ENCODE peak calls at places on chromosomes 2 and 18, in seven cellular contexts. M is fibroblast of lung, V is A549, S is RWPE1, U is H9, T is HepG2, G is SK-N-SH. N is an unnamed sample.
A peak's percentile ranks its signal among the peaks of the same experiment; 100 is the strongest.

GRCh38 chr2:39913648-39914456 is 134.8 kb upstream of the THUMPD2 start:
- DNase-seq in V (peak; percentile 38), U (no peak), M (peak; percentile 73), G (peak; percentile 57), S (peak; percentile 48), T (peak; percentile 60), N (peak; percentile 66)

GRCh38 chr2:71736091-71736878 is 282.9 kb downstream of the DYSF start:
- DNase-seq in G (no peak), V (no peak), U (no peak), S (no peak), T (no peak), M (no peak), N (no peak)

GRCh38 chr18:23570912-23571504 is 15.3 kb downstream of the NPC1 start:
- DNase-seq in G (no peak), V (no peak), T (no peak), U (no peak), S (no peak), M (no peak), N (no peak)

GRCh38 chr2:141878016-141878415 is 252.8 kb downstream of the LRP1B start:
- DNase-seq in G (no peak), T (no peak), S (no peak), M (peak; percentile 16), U (no peak), V (no peak), N (no peak)

GRCh38 chr18:79612291-79613108 is 67.1 kb upstream of the CTDP1 start:
- DNase-seq in T (no peak), S (no peak), U (no peak), G (no peak), M (no peak), V (no peak), N (no peak)

GRCh38 chr18:46374850-46375249 is 270.7 kb downstream of the HAUS1 start:
- DNase-seq in G (peak; percentile 56), S (no peak), M (no peak), V (no peak), U (no peak), T (no peak), N (no peak)

GRCh38 chr2:170973492-170974303 is 44.6 kb downstream of the GORASP2 start:
- DNase-seq in S (peak; percentile 94), T (peak; percentile 83), U (peak; percentile 77), G (peak; percentile 99), M (peak; percentile 71), V (peak; percentile 87), N (peak; percentile 52)

GRCh38 chr2:129480790-129481189 is 498.7 kb upstream of the RAB6C start:
- DNase-seq in V (no peak), U (no peak), M (no peak), T (no peak), S (no peak), G (no peak), N (no peak)

GRCh38 chr18:10748641-10749040 is 222.8 kb downstream of the NAPG start:
- DNase-seq in T (no peak), S (no peak), V (no peak), U (no peak), M (peak; percentile 49), G (no peak), N (peak; percentile 74)

GRCh38 chr18:22846088-22846683 is 86.9 kb upstream of the RBBP8 start:
- DNase-seq in U (no peak), S (no peak), T (peak; percentile 21), M (peak; percentile 47), G (peak; percentile 35), V (peak; percentile 26), N (no peak)

GRCh38 chr2:131674174-131674507 is 146.5 kb downstream of the CCDC74A start:
- DNase-seq in M (no peak), U (no peak), T (no peak), S (no peak), V (no peak), G (no peak), N (no peak)

GRCh38 chr2:100292022-100292580 is 30.2 kb downstream of the LONRF2 start:
- DNase-seq in S (peak; percentile 74), T (peak; percentile 14), U (peak; percentile 58), V (peak; percentile 82), G (peak; percentile 56), M (peak; percentile 98), N (peak; percentile 87)

GRCh38 chr2:182426915-182427233 is at the start of gene PDE1A:
- DNase-seq in G (no peak), M (no peak), T (no peak), V (no peak), U (no peak), S (no peak), N (no peak)

GRCh38 chr2:64797881-64798590 is 144.3 kb upstream of the SERTAD2 start:
- DNase-seq in S (no peak), V (no peak), M (peak; percentile 92), T (peak; percentile 21), G (no peak), U (no peak), N (no peak)

GRCh38 chr18:26547302-26548143 is 830 bp downstream of the KCTD1 start:
- DNase-seq in M (peak; percentile 92), T (no peak), G (peak; percentile 90), S (peak; percentile 66), U (peak; percentile 86), V (peak; percentile 44), N (peak; percentile 65)

GRCh38 chr2:152650768-152651371 is 66.4 kb downstream of the PRPF40A start:
- DNase-seq in S (no peak), V (no peak), U (no peak), G (no peak), T (no peak), M (no peak), N (no peak)

GRCh38 chr2:152651834-152652233 is 65.4 kb downstream of the PRPF40A start:
- DNase-seq in T (no peak), S (no peak), G (no peak), M (no peak), V (no peak), U (no peak), N (no peak)

GRCh38 chr2:152658221-152658620 is 59.0 kb downstream of the PRPF40A start:
- DNase-seq in U (no peak), G (no peak), V (no peak), T (no peak), M (no peak), S (no peak), N (no peak)

GRCh38 chr2:152657042-152657441 is 60.2 kb downstream of the PRPF40A start:
- DNase-seq in T (no peak), V (no peak), U (no peak), M (no peak), G (no peak), S (peak; percentile 13), N (no peak)

GRCh38 chr2:152655880-152656279 is 61.4 kb downstream of the PRPF40A start:
- DNase-seq in U (no peak), M (no peak), S (no peak), V (no peak), G (no peak), T (no peak), N (no peak)
- TF ChIP-seq CTCF in U (no peak), M (no peak), S (no peak), V (no peak), G (no peak), T (no peak), N (no peak)

GRCh38 chr2:218219934-218220333 is 2.9 kb downstream of the ARPC2 start:
- DNase-seq in S (no peak), V (no peak), G (no peak), T (no peak), U (no peak), M (no peak), N (no peak)
- H3K27ac ChIP-seq in S (peak overlapping the region; percentile 94), V (no peak overlapping the region), G (no peak overlapping the region), T (no peak overlapping the region), U (no peak overlapping the region), M (no peak overlapping the region), N (no peak overlapping the region)

DNA sequence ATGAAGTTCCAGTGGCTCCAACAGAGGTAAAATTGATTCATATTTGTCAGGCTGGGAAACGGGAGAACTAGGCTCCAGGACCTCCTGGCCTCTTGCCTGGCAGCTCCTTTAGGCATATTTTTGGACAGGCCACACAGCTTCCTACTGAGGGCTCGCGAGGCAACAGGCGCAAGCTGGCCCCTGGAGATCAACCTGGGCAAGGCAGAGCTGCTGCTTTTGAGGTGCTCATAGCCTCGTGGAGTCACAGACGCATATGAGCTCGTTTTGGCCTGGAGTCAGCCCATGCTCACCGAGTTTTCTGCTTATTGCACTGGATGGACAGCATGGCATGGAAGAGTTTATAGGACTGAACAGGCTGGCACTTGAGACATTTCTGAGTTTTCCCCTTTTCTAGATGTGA is 97.7 kb downstream of the CAPN13 start:
- DNase-seq in T (no peak), S (no peak), M (no peak), G (no peak), U (peak; percentile 15), V (no peak), N (no peak)
- TF ChIP-seq CTCF in T (no peak), S (no peak), M (no peak), G (no peak), U (no peak), V (no peak), N (no peak)

DNA sequence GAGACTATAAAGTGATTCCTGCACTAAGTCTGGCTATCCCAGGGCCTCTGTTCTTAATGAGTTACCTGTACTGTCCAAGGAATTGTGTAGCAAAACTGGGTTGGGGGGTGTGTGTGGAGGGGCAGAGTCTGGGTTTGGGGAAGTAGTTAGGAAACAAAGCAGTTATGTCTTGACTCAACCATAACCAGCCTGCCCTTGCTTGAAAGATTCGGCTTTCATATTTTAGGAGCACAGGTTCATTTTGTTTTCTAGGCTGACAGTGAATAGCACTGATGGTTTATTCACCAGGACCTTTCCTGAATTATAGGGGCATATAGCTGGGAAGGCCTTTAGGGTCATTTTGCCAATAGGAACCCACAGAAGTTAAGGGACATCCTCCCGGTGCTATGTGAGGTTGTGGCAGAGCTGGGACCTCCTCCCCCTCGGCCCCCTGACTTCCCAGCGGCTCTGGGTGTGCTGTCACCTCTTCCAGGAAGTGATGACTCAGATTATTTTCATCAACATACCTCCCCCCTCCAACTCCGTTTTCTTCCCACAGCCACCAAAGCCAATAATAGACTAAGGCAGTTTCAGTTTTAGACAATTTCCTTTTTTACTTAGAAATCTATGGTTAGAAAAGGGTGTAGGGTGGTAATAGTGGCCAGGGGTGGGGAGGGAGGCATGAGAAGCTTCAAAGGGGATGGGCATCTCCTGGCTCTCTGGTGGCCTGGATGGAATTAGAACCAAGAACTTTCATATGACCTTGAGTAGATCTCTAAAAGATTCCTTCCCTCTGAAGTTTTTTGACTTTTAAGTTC is 44.8 kb downstream of the SETBP1 start:
- DNase-seq in T (no peak), U (no peak), S (peak; percentile 26), V (no peak), G (no peak), M (peak; percentile 70), N (peak; percentile 72)
- H3K27ac ChIP-seq in T (no peak overlapping the region), U (no peak overlapping the region), S (no peak overlapping the region), V (peak overlapping the region; percentile 55), G (peak overlapping the region; percentile 87), M (peak overlapping the region; percentile 58), N (peak overlapping the region; percentile 66)

N was measured in brain microvascular endothelial cell.